ENCODE peak calls at places on chromosomes 11 and 22, in seven cellular contexts. B, A, M, X, E, N and I are unnamed samples.

GRCh38 chr11:41613321-41613720 is 153.9 kb upstream of the LRRC4C start:
- DNase-seq in A (peak), X (no peak), B (no peak), N (no peak), E (no peak), M (no peak), I (no peak)

GRCh38 chr11:121458551-121458950 is 5.8 kb upstream of the SORL1-AS1 start:
- DNase-seq in E (no peak), B (no peak), X (no peak), N (no peak), A (no peak), M (no peak), I (no peak)

GRCh38 chr11:20162824-20163777 is 2.8 kb upstream of the DBX1 start:
- DNase-seq in M (peak), A (peak), B (no peak), E (no peak), X (no peak), N (no peak), I (no peak)

GRCh38 chr11:79156031-79156430 is 284.8 kb downstream of the TENM4 start:
- DNase-seq in N (no peak), E (no peak), X (no peak), A (no peak), B (peak), M (no peak), I (no peak)

GRCh38 chr22:27880778-27881394 is 38.2 kb downstream of the PITPNB start:
- DNase-seq in N (no peak), B (peak), M (peak), X (no peak), A (peak), E (no peak), I (peak)

GRCh38 chr22:35445933-35446332 is 46.0 kb downstream of the MCM5 start:
- DNase-seq in A (no peak), X (no peak), E (no peak), B (no peak), N (no peak), M (no peak), I (no peak)

GRCh38 chr11:87431386-87431785 is 393.7 kb downstream of the TMEM135 start:
- DNase-seq in M (no peak), X (no peak), N (no peak), B (no peak), E (no peak), A (no peak), I (no peak)

GRCh38 chr11:128052912-128053641 is 534.3 kb downstream of the ETS1 start:
- DNase-seq in X (no peak), A (peak), B (no peak), M (no peak), E (no peak), N (no peak), I (no peak)

GRCh38 chr11:6351782-6352181 is 31.5 kb upstream of the CAVIN3 start:
- DNase-seq in M (no peak), B (no peak), N (no peak), A (no peak), E (no peak), X (no peak), I (no peak)

GRCh38 chr11:20042717-20043392 is 117.4 kb downstream of the DBX1 start:
- DNase-seq in M (no peak), N (no peak), B (no peak), E (no peak), A (no peak), X (no peak), I (no peak)

GRCh38 chr11:9057032-9057431 is 34.4 kb downstream of the SCUBE2 start:
- DNase-seq in M (no peak), A (peak), N (no peak), B (no peak), E (no peak), X (no peak), I (no peak)

GRCh38 chr22:45608763-45609180 is 62.9 kb upstream of the ATXN10 start:
- DNase-seq in X (no peak), N (no peak), B (no peak), E (no peak), A (peak), M (peak), I (peak)

GRCh38 chr11:10808553-10809372 is at the start of gene EIF4G2:
- DNase-seq in B (peak), E (peak), M (peak), X (peak), A (peak), N (peak), I (peak)
- TF ChIP-seq CTCF in B (no peak), E (no peak), M (no peak), X (no peak), A (no peak), N (no peak), I (no peak)

GRCh38 chr11:114321621-114322257 is 25.5 kb downstream of the NNMT start:
- DNase-seq in M (peak), X (no peak), A (peak), B (no peak), E (no peak), N (no peak), I (peak)

GRCh38 chr11:114326776-114327175 is 30.6 kb downstream of the NNMT start:
- DNase-seq in A (no peak), B (no peak), E (no peak), M (no peak), X (no peak), N (no peak), I (no peak)

GRCh38 chr11:114322934-114323333 is 26.7 kb downstream of the NNMT start:
- DNase-seq in E (no peak), N (no peak), B (no peak), M (no peak), A (no peak), X (no peak), I (no peak)

GRCh38 chr11:114330373-114330772 is 34.2 kb downstream of the NNMT start:
- DNase-seq in X (no peak), E (no peak), M (no peak), B (no peak), A (no peak), N (no peak), I (no peak)

DNA sequence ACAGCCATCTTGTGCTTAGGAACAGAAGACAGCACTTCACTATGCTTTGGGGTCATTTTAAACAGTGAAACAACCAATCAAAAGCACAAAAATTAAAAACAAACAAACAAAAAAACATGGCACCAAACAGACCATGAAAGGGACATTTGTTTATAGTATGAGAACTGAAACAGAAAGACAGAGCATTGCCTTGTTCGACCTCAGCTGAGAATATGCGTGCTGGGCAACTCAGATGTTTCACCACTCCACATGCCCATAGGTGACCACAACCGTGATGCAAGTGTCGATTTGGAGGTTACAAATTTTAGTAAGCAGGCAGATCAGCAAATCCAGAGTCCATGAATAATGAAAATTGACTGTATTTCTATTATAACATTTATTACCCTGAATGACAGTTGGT is 30.0 kb downstream of the NNMT start:
- DNase-seq in N (no peak), M (no peak), A (no peak), B (no peak), E (no peak), X (no peak), I (no peak)
- H3K4me3 ChIP-seq in N (no peak), M (no peak), A (no peak), B (no peak), E (no peak), X (no peak), I (no peak)

DNA sequence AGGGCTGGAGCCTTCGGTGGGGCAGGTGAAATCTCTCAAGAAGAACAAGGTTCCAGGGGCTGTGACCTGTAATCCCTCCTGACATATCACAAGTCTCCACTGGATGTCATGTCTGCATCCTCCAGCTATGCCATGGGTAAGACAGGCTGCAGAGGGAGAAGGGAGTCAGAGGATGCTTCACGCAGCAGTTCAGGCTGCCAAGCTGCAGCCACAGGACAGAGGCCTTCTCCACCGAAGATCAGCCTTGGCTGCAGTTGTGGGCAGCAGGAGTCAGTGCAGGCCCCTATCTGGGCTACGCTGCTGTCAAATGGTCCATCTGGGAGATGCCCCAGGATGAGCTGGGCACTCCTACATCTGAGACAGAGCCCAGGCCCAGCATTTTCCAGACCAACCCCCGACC is 25.0 kb downstream of the DKK3 start:
- DNase-seq in N (no peak), M (no peak), A (no peak), E (no peak), B (no peak), X (no peak), I (no peak)
- TF ChIP-seq CTCF in N (no peak), M (no peak), A (no peak), E (no peak), B (no peak), X (no peak), I (no peak)

GRCh38 chr22:42341779-42342178 is 71.3 kb upstream of the TCF20 start:
- DNase-seq in N (no peak), M (no peak), E (no peak), A (no peak), B (no peak), X (no peak), I (no peak)

GRCh38 chr22:42343136-42343484 is 72.7 kb upstream of the TCF20 start:
- DNase-seq in E (no peak), B (no peak), A (no peak), M (peak), N (no peak), X (no peak), I (no peak)

GRCh38 chr22:42344391-42344861 is 74.0 kb upstream of the TCF20 start:
- DNase-seq in M (no peak), B (no peak), E (no peak), X (peak), N (no peak), A (peak), I (no peak)

GRCh38 chr22:42342426-42343135 is 72.1 kb upstream of the TCF20 start:
- DNase-seq in B (no peak), A (no peak), E (no peak), M (no peak), X (no peak), N (no peak), I (no peak)

GRCh38 chr22:42343551-42344081 is 73.2 kb upstream of the TCF20 start:
- DNase-seq in N (no peak), M (no peak), X (no peak), B (no peak), E (no peak), A (no peak), I (no peak)
- H3K4me3 ChIP-seq in N (no peak), M (peak), X (peak), B (no peak), E (no peak), A (no peak), I (no peak)

GRCh38 chr11:134275534-134276395 is at the start of gene GLB1L3:
- DNase-seq in X (no peak), B (peak), E (peak), A (peak), M (peak), N (no peak), I (no peak)
- TF ChIP-seq CTCF in X (no peak), B (no peak), E (peak), A (peak), M (peak), N (peak), I (peak)